ENCODE peak calls at places on chromosomes 16 and 17, in ten cellular contexts. H is GM23248, B is PC-9, Z is HCT116, P is MM.1S, N is hepatocyte, Y is GM23338, O is SK-N-SH, Q is Karpas-422, F is OCI-LY7. G is an unnamed sample. For H3K9me2, the result is how much of the 10 kb centered on the place peaks cover.

GRCh38 chr17:33028061-33028460 is 36.4 kb downstream of the SPACA3 start:
- DNase-seq in F (no peak), Z (no peak), Q (no peak), Y (no peak), H (no peak), O (no peak), P (no peak), N (no peak), B (no peak), G (no peak)

GRCh38 chr16:52498640-52499039 is 48.3 kb downstream of the TOX3 start:
- DNase-seq in Y (peak), B (no peak), Q (no peak), N (no peak), O (no peak), H (no peak), P (no peak), Z (no peak), F (no peak), G (no peak)

GRCh38 chr17:1059131-1059795 is 62.3 kb downstream of the TIMM22 start:
- DNase-seq in F (no peak), H (no peak), Q (no peak), Z (no peak), B (no peak), P (no peak), O (no peak), N (no peak), Y (no peak), G (no peak)

GRCh38 chr17:52159159-52159809 is 770 bp upstream of the CA10 start:
- DNase-seq in N (no peak), F (no peak), P (no peak), B (no peak), Z (no peak), Q (no peak), Y (peak), O (peak), H (no peak), G (no peak)

GRCh38 chr17:74390680-74391653 is 23.7 kb downstream of the GPR142 start:
- DNase-seq in B (no peak), N (no peak), F (no peak), P (no peak), Q (no peak), Z (no peak), Y (no peak), H (no peak), O (no peak), G (no peak)

GRCh38 chr17:33494156-33494555 is 201.1 kb upstream of the ASIC2 start:
- DNase-seq in Y (no peak), F (no peak), B (no peak), H (peak), Z (no peak), O (no peak), N (no peak), P (no peak), Q (no peak), G (no peak)

GRCh38 chr16:28139530-28139929 is 72.2 kb downstream of the XPO6 start:
- DNase-seq in F (no peak), Q (no peak), H (peak), B (no peak), Z (no peak), Y (peak), O (no peak), N (no peak), P (no peak), G (no peak)

GRCh38 chr16:16928532-16929101 is 542.1 kb downstream of the XYLT1 start:
- DNase-seq in F (no peak), Y (no peak), O (no peak), N (no peak), P (no peak), Z (no peak), B (no peak), Q (no peak), H (no peak), G (no peak)

GRCh38 chr17:12545877-12546513 is 119.7 kb upstream of the MYOCD start:
- DNase-seq in B (no peak), P (peak), Z (peak), F (peak), O (peak), Y (peak), H (peak), Q (peak), N (peak), G (peak)

GRCh38 chr16:35516551-35516950 is 2057.1 kb downstream of the TP53TG3F start:
- DNase-seq in Y (no peak), P (peak), Q (no peak), H (no peak), F (no peak), N (no peak), Z (no peak), B (no peak), O (no peak), G (no peak)

GRCh38 chr17:82231562-82232321 is 2.9 kb downstream of the SLC16A3 start:
- DNase-seq in Q (no peak), P (no peak), Y (peak), N (peak), H (peak), F (no peak), B (peak), O (no peak), Z (no peak), G (peak)

GRCh38 chr16:11658896-11659708 is 9.2 kb upstream of the SNN start:
- DNase-seq in H (no peak), Y (peak), F (no peak), Q (no peak), O (no peak), N (no peak), Z (no peak), P (no peak), B (no peak), G (no peak)

GRCh38 chr16:72371307-72372081 is 199.5 kb upstream of the PMFBP1 start:
- DNase-seq in Y (peak), Z (peak), N (peak), O (no peak), H (peak), P (no peak), Q (no peak), F (no peak), B (peak), G (no peak)

GRCh38 chr17:65750678-65751077 is 189.2 kb upstream of the AXIN2 start:
- DNase-seq in P (peak), O (peak), B (peak), N (peak), Z (peak), Y (no peak), Q (no peak), F (peak), H (peak), G (peak)

GRCh38 chr17:77889135-77889505 is 69.4 kb upstream of the TNRC6C start:
- DNase-seq in H (no peak), F (no peak), Q (no peak), P (no peak), O (no peak), Z (no peak), N (no peak), B (no peak), Y (no peak), G (no peak)

GRCh38 chr17:6066183-6066948 is 3.8 kb upstream of the WSCD1 start:
- DNase-seq in Y (no peak), Z (no peak), H (peak), N (peak), O (no peak), Q (no peak), P (no peak), B (no peak), F (no peak), G (peak)

GRCh38 chr17:62179525-62180161 is 114.6 kb upstream of the MED13 start:
- DNase-seq in H (peak), Y (no peak), B (peak), Z (peak), F (no peak), P (no peak), N (peak), Q (no peak), O (no peak), G (peak)

GRCh38 chr17:9206989-9207317 is 185.6 kb downstream of the NTN1 start:
- DNase-seq in F (no peak), N (peak), P (no peak), Z (no peak), Q (no peak), Y (no peak), B (no peak), H (no peak), O (no peak), G (peak)

GRCh38 chr17:6507535-6507934 is 48.8 kb downstream of the PITPNM3 start:
- DNase-seq in F (no peak), O (no peak), P (no peak), H (peak), B (peak), Q (no peak), Z (peak), N (no peak), Y (no peak), G (peak)

GRCh38 chr16:87582221-87582965 is 19.9 kb upstream of the JPH3 start:
- DNase-seq in N (no peak), Q (no peak), Y (peak), B (peak), F (no peak), H (peak), P (no peak), Z (no peak), O (peak), G (no peak)

GRCh38 chr16:19858654-19859018 is 26.0 kb downstream of the GPRC5B start:
- DNase-seq in F (no peak), P (no peak), H (no peak), Z (no peak), B (no peak), N (no peak), Y (no peak), Q (no peak), O (no peak), G (no peak)

DNA sequence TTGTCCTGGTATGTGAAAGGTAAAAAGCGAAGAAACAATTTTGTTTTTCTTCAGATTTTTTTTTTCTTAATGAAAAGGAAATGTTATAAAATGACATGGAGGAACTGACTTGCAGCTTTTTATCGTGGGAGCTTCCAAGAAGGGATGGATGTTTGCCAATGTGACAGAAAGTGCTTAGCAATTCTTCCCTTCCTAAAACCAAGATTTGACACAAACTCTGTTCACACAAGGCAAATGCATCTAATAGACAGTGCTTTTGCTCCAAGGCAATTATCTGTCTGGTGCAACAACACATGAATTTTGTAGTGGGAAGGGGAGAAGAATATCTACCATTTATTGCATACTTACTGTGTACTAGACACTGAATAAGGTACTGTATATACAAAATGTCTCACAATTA is 988.5 kb downstream of the CDH11 start:
- DNase-seq in F (no peak), N (peak), B (no peak), Q (no peak), P (no peak), Y (no peak), O (no peak), H (no peak), Z (no peak), G (no peak)
- H3K9me2 ChIP-seq in F (under half), N (under half), B (under half), Q (under half), P (under half), Y (under half), O (under half), H (under half), Z (under half), G (under half)

GRCh38 chr17:7667616-7668406 is 17.1 kb downstream of the ATP1B2 start:
- DNase-seq in P (no peak), F (no peak), Q (no peak), B (no peak), H (no peak), N (no peak), Y (no peak), Z (no peak), O (no peak), G (no peak)
- H3K9me2 ChIP-seq in P (under half), F (under half), Q (under half), B (under half), H (under half), N (under half), Y (under half), Z (under half), O (under half), G (under half)

GRCh38 chr16:1850981-1851380 is 21.0 kb downstream of the MEIOB start:
- DNase-seq in F (no peak), Y (no peak), B (no peak), H (no peak), Q (no peak), O (no peak), P (no peak), Z (no peak), N (no peak), G (no peak)
- H3K9me2 ChIP-seq in F (under half), Y (under half), B (under half), H (under half), Q (under half), O (under half), P (under half), Z (under half), N (under half), G (under half)

GRCh38 chr17:59542960-59543635 is 22.3 kb upstream of the DHX40 start:
- DNase-seq in Y (no peak), H (no peak), Z (no peak), Q (no peak), O (no peak), F (no peak), P (no peak), B (no peak), N (no peak), G (no peak)
- H3K9me2 ChIP-seq in Y (under half), H (under half), Z (under half), Q (under half), O (under half), F (under half), P (under half), B (under half), N (under half), G (under half)

G was measured in PC-3.